ENCODE peak calls at places on chromosomes 1 and 21, in six cellular contexts. I is psoas muscle, Z is thoracic aorta, Y is lung, N is breast epithelium, F is ascending aorta. E is an unnamed sample.

GRCh38 chr1:2935766-2936390 is 85.4 kb upstream of the ACTRT2 start:
- DNase-seq in I (no peak), Z (no peak), Y (no peak), N (no peak), F (no peak), E (no peak)

GRCh38 chr1:98331718-98332311 is 329.7 kb upstream of the SNX7 start:
- DNase-seq in I (no peak), Z (no peak), Y (no peak), N (no peak), F (no peak), E (peak; percentile 33)

GRCh38 chr1:30698401-30698981 is 24.9 kb downstream of the MATN1 start:
- DNase-seq in I (peak; percentile 31), Z (no peak), Y (no peak), N (peak; percentile 28), F (no peak), E (no peak)

GRCh38 chr21:45135868-45136267 is 61.5 kb downstream of the ADARB1 start:
- DNase-seq in I (peak; percentile 53), Z (no peak), Y (no peak), N (no peak), F (no peak), E (no peak)

GRCh38 chr21:38821248-38821647 is 15.5 kb downstream of the ETS2 start:
- DNase-seq in I (no peak), Z (no peak), Y (no peak), N (no peak), F (no peak), E (no peak)

GRCh38 chr1:113109908-113110554 is 37.0 kb downstream of the LRIG2 start:
- DNase-seq in I (peak; percentile 19), Z (no peak), Y (no peak), N (no peak), F (no peak), E (peak; percentile 96)

GRCh38 chr1:114610546-114611245 is 29.3 kb upstream of the BCAS2 start:
- DNase-seq in I (no peak), Z (no peak), Y (no peak), N (no peak), F (no peak), E (peak; percentile 12)

GRCh38 chr1:178609015-178609414 is 96.1 kb downstream of the TEX35 start:
- DNase-seq in I (no peak), Z (no peak), Y (no peak), N (no peak), F (no peak), E (peak; percentile 89)

GRCh38 chr1:200436436-200436835 is 26.6 kb upstream of the ZNF281 start:
- DNase-seq in I (no peak), Z (no peak), Y (no peak), N (no peak), F (no peak), E (no peak)

GRCh38 chr1:64268653-64269557 is 65.5 kb downstream of the UBE2U start:
- DNase-seq in I (peak; percentile 45), Z (no peak), Y (peak; percentile 80), N (peak; percentile 56), F (no peak), E (peak; percentile 95)

GRCh38 chr1:185439727-185440415 is 122.8 kb upstream of the IVNS1ABP start:
- DNase-seq in I (no peak), Z (no peak), Y (no peak), N (no peak), F (no peak), E (peak; percentile 90)

GRCh38 chr1:201310251-201310985 is 27.1 kb downstream of the PKP1 start:
- DNase-seq in I (no peak), Z (no peak), Y (no peak), N (no peak), F (no peak), E (no peak)

GRCh38 chr1:202107801-202108731 is 14.7 kb upstream of the GPR37L1 start:
- DNase-seq in I (no peak), Z (no peak), Y (peak; percentile 42), N (no peak), F (no peak), E (no peak)

GRCh38 chr1:223683586-223684487 is 18.3 kb upstream of the CAPN8 start:
- DNase-seq in I (peak; percentile 37), Z (no peak), Y (peak; percentile 60), N (peak; percentile 63), F (no peak), E (peak; percentile 66)

GRCh38 chr1:58156801-58157200 is 389.7 kb downstream of the OMA1 start:
- DNase-seq in I (no peak), Z (no peak), Y (no peak), N (no peak), F (no peak), E (no peak)
- H3K4me3 ChIP-seq in I (no peak overlapping the region), Z (no peak overlapping the region), Y (no peak overlapping the region), N (no peak overlapping the region), F (no peak overlapping the region), E (no peak overlapping the region)

DNA sequence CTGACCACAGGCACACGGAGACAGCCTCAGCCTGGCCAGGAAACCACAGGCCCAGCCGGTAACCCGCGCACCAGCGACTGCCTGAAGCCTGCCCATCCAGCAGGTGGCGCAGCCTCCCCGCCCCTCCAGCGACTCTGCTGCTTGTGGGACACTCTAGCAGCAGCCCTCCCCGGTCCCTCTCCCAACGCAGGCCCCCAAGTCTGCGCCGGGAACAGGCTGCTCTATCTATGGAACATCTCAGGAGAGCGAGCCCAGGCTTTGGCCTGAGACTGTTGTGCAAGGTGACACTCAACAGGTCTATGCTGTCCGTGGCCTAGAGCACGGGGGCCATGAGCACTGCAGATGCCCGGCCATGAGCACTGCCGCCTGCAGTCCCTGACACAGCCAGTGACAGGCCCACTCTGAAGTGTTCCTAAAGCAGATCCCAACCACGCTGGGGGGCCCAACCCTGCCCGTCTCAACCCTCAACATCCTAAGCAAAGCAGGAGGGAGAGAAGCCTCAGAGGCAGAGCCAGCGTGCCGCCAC is 28.4 kb downstream of the WDR4 start:
- DNase-seq in I (no peak), Z (no peak), Y (no peak), N (no peak), F (no peak), E (no peak)
- H3K9me3 ChIP-seq in I (no peaks in the 10 kb centered on the region), Z (no peaks in the 10 kb centered on the region), Y (no peaks in the 10 kb centered on the region), N (no peaks in the 10 kb centered on the region), F (no peaks in the 10 kb centered on the region), E (no peaks in the 10 kb centered on the region)

GRCh38 chr1:146036241-146036989 is 14.9 kb upstream of the HJV start:
- DNase-seq in I (no peak), Z (no peak), Y (no peak), N (no peak), F (no peak), E (peak; percentile 69)
- H3K4me3 ChIP-seq in I (peak overlapping the region; percentile 73), Z (peak overlapping the region; percentile 75), Y (no peak overlapping the region), N (peak overlapping the region; percentile 87), F (peak overlapping the region; percentile 36), E (peak overlapping the region; percentile 93)

GRCh38 chr21:21464691-21465090 is 466.5 kb downstream of the NCAM2 start:
- DNase-seq in I (no peak), Z (no peak), Y (no peak), N (no peak), F (no peak), E (no peak)
- H3K9me3 ChIP-seq in I (no peaks in the 10 kb centered on the region), Z (no peaks in the 10 kb centered on the region), Y (no peaks in the 10 kb centered on the region), N (no peaks in the 10 kb centered on the region), F (no peaks in the 10 kb centered on the region), E (no peaks in the 10 kb centered on the region)

DNA sequence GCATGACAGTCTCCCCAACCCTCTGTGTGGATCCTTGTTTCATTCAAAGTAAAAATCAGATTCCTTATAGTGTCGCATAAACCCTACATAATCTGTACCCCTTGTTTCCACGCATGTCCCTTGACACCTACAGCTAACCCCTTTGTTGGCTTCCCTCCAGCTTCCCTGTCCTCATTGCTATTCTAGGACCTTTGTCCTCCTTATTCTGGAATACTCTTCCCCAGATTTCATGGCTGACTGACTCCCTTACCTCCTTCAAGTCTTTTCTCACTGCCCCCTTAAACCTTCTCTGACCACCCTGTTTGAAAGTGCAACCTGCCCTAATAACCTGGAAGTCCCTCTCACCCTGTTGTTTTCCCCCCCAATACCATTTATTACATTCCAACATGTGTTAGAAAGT is 4.0 kb downstream of the RNF11 start:
- DNase-seq in I (no peak), Z (no peak), Y (no peak), N (no peak), F (no peak), E (no peak)
- H3K4me3 ChIP-seq in I (peak overlapping the region; percentile 12), Z (peak overlapping the region; percentile 18), Y (no peak overlapping the region), N (no peak overlapping the region), F (no peak overlapping the region), E (peak overlapping the region; percentile 45)

GRCh38 chr1:15961492-15961891 is 14.4 kb downstream of the ZBTB17 start:
- DNase-seq in I (no peak), Z (no peak), Y (no peak), N (peak; percentile 22), F (no peak), E (no peak)

GRCh38 chr1:15963363-15963967 is 12.4 kb downstream of the ZBTB17 start:
- DNase-seq in I (no peak), Z (no peak), Y (no peak), N (no peak), F (no peak), E (no peak)

GRCh38 chr1:15962176-15962575 is 13.7 kb downstream of the ZBTB17 start:
- DNase-seq in I (no peak), Z (no peak), Y (no peak), N (peak; percentile 10), F (no peak), E (no peak)

GRCh38 chr1:15963968-15964648 is 11.8 kb downstream of the ZBTB17 start:
- DNase-seq in I (peak; percentile 21), Z (no peak), Y (no peak), N (no peak), F (no peak), E (no peak)

DNA sequence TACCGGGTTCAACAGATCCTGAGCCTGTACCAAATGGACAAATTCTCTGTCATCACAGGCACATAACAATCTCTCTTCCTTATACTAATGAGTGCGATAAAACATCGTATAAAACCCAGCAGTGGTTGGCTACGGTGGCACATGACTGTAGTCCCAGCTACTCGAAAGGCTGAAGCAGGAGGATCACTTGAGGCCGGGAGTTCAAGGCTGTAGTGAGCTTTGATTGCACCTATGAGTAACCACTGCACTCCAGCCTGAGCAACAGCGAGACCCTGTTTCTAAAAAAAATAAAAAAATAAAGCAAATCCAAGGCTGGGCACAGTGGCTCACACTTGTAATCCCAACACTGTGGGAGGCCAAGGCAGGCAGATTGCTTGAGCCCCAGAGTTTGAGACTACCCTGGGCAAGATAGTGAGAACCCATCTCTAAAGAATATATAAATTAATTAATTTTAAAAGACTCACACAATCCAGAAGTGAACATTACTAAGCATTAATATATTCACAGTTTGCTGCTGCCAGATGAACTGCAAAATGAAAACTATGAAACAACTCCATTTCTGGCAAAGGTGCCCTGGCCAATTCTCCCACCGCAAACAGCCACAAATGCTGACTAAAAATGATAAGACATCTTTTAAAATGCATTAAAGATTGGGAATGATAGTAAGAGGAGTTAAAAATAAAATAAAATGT is 13.1 kb downstream of the ZBTB17 start:
- DNase-seq in I (no peak), Z (no peak), Y (no peak), N (peak; percentile 5), F (no peak), E (no peak)
- H3K9me3 ChIP-seq in I (no peaks in the 10 kb centered on the region), Z (no peaks in the 10 kb centered on the region), Y (no peaks in the 10 kb centered on the region), N (no peaks in the 10 kb centered on the region), F (no peaks in the 10 kb centered on the region), E (no peaks in the 10 kb centered on the region)

GRCh38 chr1:228144213-228145049 is 4.4 kb downstream of the GUK1 start:
- DNase-seq in I (no peak), Z (no peak), Y (no peak), N (no peak), F (no peak), E (no peak)
- H3K4me3 ChIP-seq in I (no peak overlapping the region), Z (no peak overlapping the region), Y (no peak overlapping the region), N (peak overlapping the region; percentile 95), F (no peak overlapping the region), E (no peak overlapping the region)